ENCODE peak calls at places on chromosome 10, in eight cellular contexts. Z is NB4, Y is fibroblast of villous mesenchyme, A is keratinocyte, E is cardiac fibroblast, O is transverse colon, M is fibroblast of pulmonary artery, Q is neural progenitor cell. H is an unnamed sample.

GRCh38 chr10:6224781-6225180 is 22.0 kb downstream of the PFKFB3 start:
- DNase-seq in Z (no peak), A (no peak), Q (no peak), O (no peak), Y (no peak), E (no peak), M (no peak), H (no peak)

GRCh38 chr10:31770307-31770902 is 158.2 kb downstream of the ARHGAP12 start:
- DNase-seq in A (no peak), E (peak; percentile 28), Y (no peak), Q (peak; percentile 48), M (no peak), O (peak; percentile 55), Z (peak; percentile 45), H (peak; percentile 30)

GRCh38 chr10:93995598-93996271 is 2.0 kb downstream of the PLCE1 start:
- DNase-seq in Q (no peak), O (no peak), E (peak; percentile 58), A (no peak), Y (no peak), Z (no peak), M (peak; percentile 53), H (no peak)

GRCh38 chr10:52486840-52487611 is 172.9 kb downstream of the DKK1 start:
- DNase-seq in Q (no peak), M (peak; percentile 80), Z (no peak), Y (peak; percentile 75), O (no peak), E (peak; percentile 95), A (peak; percentile 13), H (no peak)

GRCh38 chr10:8075282-8076260 is 21.1 kb downstream of the GATA3 start:
- DNase-seq in M (no peak), Z (no peak), Q (peak; percentile 50), Y (no peak), E (peak; percentile 7), A (no peak), O (no peak), H (no peak)

GRCh38 chr10:51227897-51228713 is 153.8 kb downstream of the PRKG1 start:
- DNase-seq in O (no peak), E (no peak), M (no peak), Y (no peak), Z (no peak), A (no peak), Q (no peak), H (no peak)

GRCh38 chr10:95335933-95336699 is 45.3 kb upstream of the PDLIM1 start:
- DNase-seq in Y (no peak), A (no peak), Z (no peak), M (no peak), E (no peak), Q (no peak), O (no peak), H (no peak)

GRCh38 chr10:93180402-93181040 is 106.8 kb downstream of the CYP26A1 start:
- DNase-seq in M (peak; percentile 46), O (peak; percentile 12), Y (peak; percentile 10), A (no peak), E (no peak), Z (no peak), Q (no peak), H (no peak)

GRCh38 chr10:80529604-80530003 is 8.1 kb upstream of the SH2D4B start:
- DNase-seq in Y (peak; percentile 45), Z (no peak), O (no peak), A (no peak), Q (no peak), E (no peak), M (no peak), H (no peak)

GRCh38 chr10:92760609-92761008 is 70.9 kb downstream of the HHEX start:
- DNase-seq in Z (peak; percentile 50), A (no peak), M (peak; percentile 73), E (peak; percentile 74), O (no peak), Q (no peak), Y (peak; percentile 53), H (no peak)

GRCh38 chr10:14405076-14406065 is 74.6 kb upstream of the FRMD4A start:
- DNase-seq in Y (peak; percentile 61), E (peak; percentile 97), Q (no peak), M (peak; percentile 97), O (no peak), A (no peak), Z (no peak), H (no peak)

GRCh38 chr10:18178862-18179483 is 38.7 kb downstream of the CACNB2 start:
- DNase-seq in Q (no peak), E (no peak), M (no peak), A (no peak), Y (peak; percentile 28), O (no peak), Z (no peak), H (no peak)
- H3K4me3 ChIP-seq in Q (no peak overlapping the region), E (no peak overlapping the region), M (no peak overlapping the region), A (no peak overlapping the region), Y (no peak overlapping the region), O (no peak overlapping the region), Z (no peak overlapping the region), H (no peak overlapping the region)

DNA sequence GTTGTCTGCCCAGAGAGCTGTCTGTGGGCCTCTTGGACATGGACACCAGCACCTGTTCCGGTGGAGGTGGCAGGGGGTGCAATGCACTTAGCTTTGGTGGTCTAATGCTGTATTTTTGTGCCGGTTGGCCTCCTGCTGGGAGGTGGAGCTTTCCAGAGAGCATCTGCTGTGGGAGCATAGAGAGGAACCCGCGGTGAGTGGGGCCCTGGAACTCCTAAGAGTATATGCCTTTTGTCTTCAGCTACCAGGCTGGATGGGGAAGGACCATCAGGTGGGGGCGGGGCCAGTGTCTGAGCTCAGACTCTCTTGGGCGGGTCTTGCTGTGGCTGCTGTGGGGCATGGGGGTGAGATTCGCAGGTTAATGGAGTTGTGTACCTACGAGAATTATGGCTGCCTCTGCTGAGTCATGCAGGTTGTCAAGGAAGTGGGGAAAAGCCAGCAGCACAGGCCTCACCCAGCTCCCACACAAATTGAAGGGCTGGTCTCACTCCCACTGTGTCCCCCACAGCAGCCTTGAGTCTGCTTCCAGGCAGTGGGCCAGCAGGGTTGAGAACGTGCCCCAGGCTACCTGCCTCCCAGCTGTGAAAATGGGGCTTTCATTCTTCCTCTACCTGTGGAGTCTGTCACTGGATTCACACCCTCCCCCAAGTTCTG is 29.0 kb downstream of the JAKMIP3 start:
- DNase-seq in Y (no peak), Q (no peak), O (no peak), Z (no peak), A (no peak), E (no peak), M (no peak), H (no peak)
- TF ChIP-seq CTCF in Y (no peak), Q (no peak), O (no peak), Z (no peak), A (no peak), E (no peak), M (no peak), H (no peak)

GRCh38 chr10:54620352-54620751 is 180.7 kb downstream of the PCDH15 start:
- DNase-seq in M (no peak), Z (no peak), O (no peak), Y (no peak), A (no peak), Q (no peak), E (no peak), H (no peak)

DNA sequence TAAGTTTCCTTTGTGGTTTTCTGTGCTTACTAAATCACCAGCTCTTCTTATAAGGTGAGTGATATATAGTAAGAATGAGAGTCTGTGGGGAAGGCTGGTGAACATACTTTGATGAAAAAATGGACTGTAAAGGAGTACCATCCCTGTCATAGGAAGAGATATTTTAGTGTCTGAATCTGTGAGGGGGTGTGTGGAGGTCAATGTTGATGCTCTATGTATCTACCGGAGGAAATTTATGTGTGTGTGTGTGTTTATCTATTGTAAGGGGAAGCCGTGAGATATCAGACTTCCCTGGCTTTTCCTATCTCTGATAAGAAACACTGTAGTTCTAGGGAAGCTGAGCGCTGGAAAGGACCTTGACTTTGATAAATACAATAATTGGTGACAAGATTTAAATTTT is 179.0 kb downstream of the PCDH15 start:
- DNase-seq in Y (no peak), E (no peak), Z (no peak), O (no peak), M (no peak), A (no peak), Q (no peak), H (no peak)
- H3K4me3 ChIP-seq in Y (no peak overlapping the region), E (no peak overlapping the region), Z (no peak overlapping the region), O (no peak overlapping the region), M (no peak overlapping the region), A (no peak overlapping the region), Q (no peak overlapping the region), H (no peak overlapping the region)

GRCh38 chr10:33132626-33133025 is 174.6 kb upstream of the ITGB1 start:
- DNase-seq in Y (no peak), E (no peak), M (no peak), Z (no peak), Q (no peak), O (no peak), A (no peak), H (peak; percentile 57)
- TF ChIP-seq CTCF in Y (peak; percentile 17), E (no peak), M (no peak), Z (no peak), Q (peak; percentile 19), O (no peak), A (peak; percentile 88), H (peak; percentile 58)

DNA sequence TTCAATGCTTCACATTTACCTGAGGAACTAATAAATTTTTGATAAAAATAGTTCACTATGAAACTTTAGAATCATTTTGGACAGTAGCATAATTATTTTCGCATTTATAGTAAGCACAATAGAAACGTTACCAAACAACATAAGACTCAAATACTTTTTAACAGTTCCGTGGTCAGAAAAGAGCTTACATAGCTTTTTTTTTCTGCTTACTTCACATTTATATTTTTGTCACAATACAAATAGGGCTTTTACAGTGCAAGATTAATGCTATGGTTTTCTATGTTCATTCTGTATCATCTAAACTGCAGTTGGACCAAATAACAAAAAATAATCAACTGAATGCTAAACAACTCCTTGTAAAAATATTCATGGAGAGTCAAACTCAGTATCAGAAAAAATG is 26.5 kb upstream of the RHOBTB1 start:
- DNase-seq in A (no peak), Q (no peak), O (no peak), Y (no peak), M (no peak), E (no peak), Z (no peak), H (no peak)
- H3K4me3 ChIP-seq in A (no peak overlapping the region), Q (no peak overlapping the region), O (no peak overlapping the region), Y (no peak overlapping the region), M (no peak overlapping the region), E (no peak overlapping the region), Z (no peak overlapping the region), H (no peak overlapping the region)

GRCh38 chr10:78778446-78779338 is 290.1 kb upstream of the ZMIZ1 start:
- DNase-seq in Y (no peak), E (no peak), Z (no peak), A (no peak), O (no peak), Q (no peak), M (no peak), H (no peak)

GRCh38 chr10:78781991-78782390 is 286.8 kb upstream of the ZMIZ1 start:
- DNase-seq in Y (no peak), E (no peak), Q (no peak), A (no peak), O (no peak), M (no peak), Z (no peak), H (no peak)

GRCh38 chr10:78779339-78779955 is 289.3 kb upstream of the ZMIZ1 start:
- DNase-seq in A (no peak), M (no peak), E (no peak), Q (no peak), O (no peak), Z (no peak), Y (no peak), H (no peak)

GRCh38 chr10:78781251-78781913 is 287.4 kb upstream of the ZMIZ1 start:
- DNase-seq in Q (no peak), A (no peak), Z (no peak), M (no peak), O (no peak), Y (no peak), E (no peak), H (no peak)

GRCh38 chr10:78780551-78780961 is 288.2 kb upstream of the ZMIZ1 start:
- DNase-seq in M (no peak), Q (no peak), A (no peak), O (no peak), E (no peak), Y (no peak), Z (no peak), H (no peak)
- TF ChIP-seq CTCF in M (no peak), Q (no peak), A (no peak), O (no peak), E (no peak), Y (no peak), Z (no peak), H (no peak)